ENCODE peak calls at places on chromosomes 6 and 20, in five cellular contexts. One of them, this sample, is unnamed.

GRCh38 chr6:79824231-79824630 is 123.1 kb downstream of the ELOVL4 start:
- DNase-seq in GM13977: no peak
- DNase-seq in tibial artery: no peak
- DNase-seq in HL-60: no peak
- DNase-seq in CD8-positive, alpha-beta T cell: no peak
- DNase-seq in this sample: peak; percentile 12

GRCh38 chr20:1163653-1164052 is 21.1 kb downstream of the TMEM74B start:
- DNase-seq in tibial artery: no peak
- DNase-seq in HL-60: no peak
- DNase-seq in CD8-positive, alpha-beta T cell: no peak
- DNase-seq in GM13977: no peak
- DNase-seq in this sample: no peak

GRCh38 chr6:27547157-27548075 is 74.5 kb upstream of the ZNF184 start:
- DNase-seq in HL-60: no peak
- DNase-seq in CD8-positive, alpha-beta T cell: no peak
- DNase-seq in GM13977: peak; percentile 29
- DNase-seq in tibial artery: no peak
- DNase-seq in this sample: peak; percentile 71

GRCh38 chr6:15033850-15034203 is 212.0 kb upstream of the JARID2 start:
- DNase-seq in HL-60: no peak
- DNase-seq in CD8-positive, alpha-beta T cell: no peak
- DNase-seq in tibial artery: no peak
- DNase-seq in GM13977: no peak
- DNase-seq in this sample: no peak

GRCh38 chr20:60727425-60727824 is 524.6 kb upstream of the CDH4 start:
- DNase-seq in GM13977: no peak
- DNase-seq in tibial artery: no peak
- DNase-seq in CD8-positive, alpha-beta T cell: no peak
- DNase-seq in HL-60: no peak
- DNase-seq in this sample: peak; percentile 11

GRCh38 chr6:9208956-9209355 is 773.6 kb upstream of the SLC35B3 start:
- DNase-seq in tibial artery: no peak
- DNase-seq in CD8-positive, alpha-beta T cell: no peak
- DNase-seq in GM13977: no peak
- DNase-seq in HL-60: no peak
- DNase-seq in this sample: no peak

GRCh38 chr6:56491606-56492328 is 150.9 kb downstream of the DST start:
- DNase-seq in tibial artery: no peak
- DNase-seq in GM13977: no peak
- DNase-seq in CD8-positive, alpha-beta T cell: no peak
- DNase-seq in HL-60: no peak
- DNase-seq in this sample: peak; percentile 9

GRCh38 chr6:137866914-137867684 is at the start of gene TNFAIP3:
- DNase-seq in CD8-positive, alpha-beta T cell: peak; percentile 95
- DNase-seq in tibial artery: peak; percentile 96
- DNase-seq in HL-60: peak; percentile 87
- DNase-seq in GM13977: peak; percentile 94
- DNase-seq in this sample: peak; percentile 95

GRCh38 chr6:64505312-64505711 is 869.7 kb downstream of the PHF3 start:
- DNase-seq in GM13977: peak; percentile 27
- DNase-seq in CD8-positive, alpha-beta T cell: no peak
- DNase-seq in tibial artery: no peak
- DNase-seq in HL-60: no peak
- DNase-seq in this sample: no peak

GRCh38 chr6:114039835-114040234 is 68.9 kb upstream of the HDAC2 start:
- DNase-seq in HL-60: peak; percentile 7
- DNase-seq in GM13977: no peak
- DNase-seq in CD8-positive, alpha-beta T cell: no peak
- DNase-seq in tibial artery: no peak
- DNase-seq in this sample: no peak

GRCh38 chr20:61966492-61967244 is 99.0 kb downstream of the TAF4 start:
- DNase-seq in GM13977: no peak
- DNase-seq in HL-60: no peak
- DNase-seq in tibial artery: no peak
- DNase-seq in CD8-positive, alpha-beta T cell: no peak
- DNase-seq in this sample: no peak

GRCh38 chr20:21125072-21125848 is 622 bp upstream of the KIZ start:
- DNase-seq in tibial artery: no peak
- DNase-seq in CD8-positive, alpha-beta T cell: no peak
- DNase-seq in HL-60: no peak
- DNase-seq in GM13977: peak; percentile 23
- DNase-seq in this sample: peak; percentile 46

GRCh38 chr6:12490904-12491571 is 200.9 kb downstream of the EDN1 start:
- DNase-seq in GM13977: no peak
- DNase-seq in tibial artery: no peak
- DNase-seq in HL-60: no peak
- DNase-seq in CD8-positive, alpha-beta T cell: no peak
- DNase-seq in this sample: peak; percentile 77

GRCh38 chr6:56359201-56359899 is 112.0 kb upstream of the COL21A1 start:
- DNase-seq in tibial artery: peak; percentile 71
- DNase-seq in CD8-positive, alpha-beta T cell: peak; percentile 49
- DNase-seq in GM13977: peak; percentile 52
- DNase-seq in HL-60: no peak
- DNase-seq in this sample: peak; percentile 60

GRCh38 chr6:52362443-52363221 is 681 bp downstream of the PAQR8 start:
- DNase-seq in CD8-positive, alpha-beta T cell: peak; percentile 56
- DNase-seq in tibial artery: peak; percentile 69
- DNase-seq in GM13977: peak; percentile 68
- DNase-seq in HL-60: peak; percentile 38
- DNase-seq in this sample: peak; percentile 16

GRCh38 chr20:41175201-41175651 is 37.9 kb downstream of the PLCG1 start:
- DNase-seq in CD8-positive, alpha-beta T cell: no peak
- DNase-seq in GM13977: no peak
- DNase-seq in tibial artery: peak; percentile 43
- DNase-seq in HL-60: no peak
- DNase-seq in this sample: no peak

GRCh38 chr6:56827908-56828649 is 126.8 kb upstream of the BEND6 start:
- DNase-seq in HL-60: no peak
- DNase-seq in tibial artery: no peak
- DNase-seq in GM13977: no peak
- DNase-seq in CD8-positive, alpha-beta T cell: no peak
- DNase-seq in this sample: no peak

GRCh38 chr6:55456016-55456415 is 123.0 kb downstream of the HMGCLL1 start:
- DNase-seq in CD8-positive, alpha-beta T cell: no peak
- DNase-seq in tibial artery: no peak
- DNase-seq in HL-60: no peak
- DNase-seq in GM13977: no peak
- DNase-seq in this sample: no peak

GRCh38 chr6:152096863-152097496 is 289.5 kb downstream of the ESR1 start:
- DNase-seq in tibial artery: no peak
- DNase-seq in HL-60: no peak
- DNase-seq in CD8-positive, alpha-beta T cell: no peak
- DNase-seq in GM13977: no peak
- DNase-seq in this sample: peak; percentile 75

GRCh38 chr6:32627831-32628230 is 9.4 kb upstream of the HLA-DQA1 start:
- DNase-seq in HL-60: no peak
- DNase-seq in GM13977: no peak
- DNase-seq in CD8-positive, alpha-beta T cell: peak; percentile 25
- DNase-seq in tibial artery: no peak
- DNase-seq in this sample: peak; percentile 6

GRCh38 chr6:121584591-121585369 is 149.3 kb downstream of the GJA1 start:
- DNase-seq in HL-60: no peak
- DNase-seq in CD8-positive, alpha-beta T cell: no peak
- DNase-seq in GM13977: no peak
- DNase-seq in tibial artery: no peak
- DNase-seq in this sample: no peak

GRCh38 chr6:81105998-81106397 is 646.5 kb downstream of the TENT5A start:
- DNase-seq in tibial artery: no peak
- DNase-seq in GM13977: no peak
- DNase-seq in CD8-positive, alpha-beta T cell: no peak
- DNase-seq in HL-60: no peak
- DNase-seq in this sample: no peak
- TF ChIP-seq CTCF in tibial artery: no peak
- TF ChIP-seq CTCF in GM13977: no peak
- TF ChIP-seq CTCF in CD8-positive, alpha-beta T cell: no peak
- TF ChIP-seq CTCF in HL-60: no peak
- TF ChIP-seq CTCF in this sample: no peak

GRCh38 chr6:102742033-102742432 is 1348.5 kb downstream of the GRIK2 start:
- DNase-seq in CD8-positive, alpha-beta T cell: no peak
- DNase-seq in tibial artery: no peak
- DNase-seq in HL-60: no peak
- DNase-seq in GM13977: no peak
- DNase-seq in this sample: no peak

GRCh38 chr6:102732908-102733307 is 1339.4 kb downstream of the GRIK2 start:
- DNase-seq in CD8-positive, alpha-beta T cell: no peak
- DNase-seq in HL-60: no peak
- DNase-seq in tibial artery: no peak
- DNase-seq in GM13977: no peak
- DNase-seq in this sample: peak; percentile 1

DNA sequence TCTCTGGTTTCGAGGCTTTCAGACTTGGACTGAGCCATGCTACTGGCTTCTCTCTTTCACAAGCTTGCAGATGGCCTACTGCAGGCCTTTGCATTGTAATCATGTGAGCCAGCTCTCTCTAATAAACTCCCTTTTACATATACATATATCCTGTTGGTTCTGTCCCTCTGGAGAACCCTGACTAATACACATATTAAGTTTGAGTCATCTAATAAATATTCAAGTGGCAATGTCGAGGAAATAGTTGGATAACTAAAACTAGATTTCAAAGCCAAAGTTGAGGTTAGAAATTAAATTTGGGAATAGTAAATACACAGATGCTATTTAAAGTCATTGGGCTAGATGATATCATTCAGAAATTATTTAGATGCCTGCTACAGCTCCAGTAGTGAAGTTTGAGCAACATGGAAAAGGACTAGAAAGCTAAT is 1343.4 kb downstream of the GRIK2 start:
- DNase-seq in GM13977: no peak
- DNase-seq in HL-60: no peak
- DNase-seq in CD8-positive, alpha-beta T cell: no peak
- DNase-seq in tibial artery: no peak
- DNase-seq in this sample: no peak
- TF ChIP-seq CTCF in GM13977: no peak
- TF ChIP-seq CTCF in HL-60: no peak
- TF ChIP-seq CTCF in CD8-positive, alpha-beta T cell: no peak
- TF ChIP-seq CTCF in tibial artery: no peak
- TF ChIP-seq CTCF in this sample: no peak

GRCh38 chr20:6384956-6385355 is 262.1 kb upstream of the FERMT1 start:
- DNase-seq in CD8-positive, alpha-beta T cell: no peak
- DNase-seq in tibial artery: no peak
- DNase-seq in HL-60: no peak
- DNase-seq in GM13977: no peak
- DNase-seq in this sample: no peak

GRCh38 chr20:6384368-6384767 is 261.5 kb upstream of the FERMT1 start:
- DNase-seq in GM13977: no peak
- DNase-seq in HL-60: no peak
- DNase-seq in CD8-positive, alpha-beta T cell: no peak
- DNase-seq in tibial artery: no peak
- DNase-seq in this sample: no peak

GRCh38 chr20:6381887-6382286 is 259.1 kb upstream of the FERMT1 start:
- DNase-seq in CD8-positive, alpha-beta T cell: no peak
- DNase-seq in HL-60: no peak
- DNase-seq in GM13977: no peak
- DNase-seq in tibial artery: no peak
- DNase-seq in this sample: peak; percentile 8
- TF ChIP-seq CTCF in CD8-positive, alpha-beta T cell: no peak
- TF ChIP-seq CTCF in HL-60: no peak
- TF ChIP-seq CTCF in GM13977: no peak
- TF ChIP-seq CTCF in tibial artery: no peak
- TF ChIP-seq CTCF in this sample: peak; percentile 70

GRCh38 chr6:38938741-38939140 is 109.8 kb upstream of the GLP1R start:
- DNase-seq in tibial artery: no peak
- DNase-seq in HL-60: no peak
- DNase-seq in CD8-positive, alpha-beta T cell: no peak
- DNase-seq in GM13977: no peak
- DNase-seq in this sample: no peak

GRCh38 chr6:38937839-38938613 is 110.6 kb upstream of the GLP1R start:
- DNase-seq in GM13977: no peak
- DNase-seq in CD8-positive, alpha-beta T cell: no peak
- DNase-seq in HL-60: no peak
- DNase-seq in tibial artery: no peak
- DNase-seq in this sample: no peak

GRCh38 chr6:38942442-38942841 is 106.1 kb upstream of the GLP1R start:
- DNase-seq in CD8-positive, alpha-beta T cell: no peak
- DNase-seq in HL-60: no peak
- DNase-seq in GM13977: no peak
- DNase-seq in tibial artery: no peak
- DNase-seq in this sample: no peak

GRCh38 chr6:38944655-38945279 is 103.8 kb upstream of the GLP1R start:
- DNase-seq in HL-60: no peak
- DNase-seq in tibial artery: no peak
- DNase-seq in CD8-positive, alpha-beta T cell: no peak
- DNase-seq in GM13977: no peak
- DNase-seq in this sample: no peak

GRCh38 chr6:38943964-38944363 is 104.6 kb upstream of the GLP1R start:
- DNase-seq in CD8-positive, alpha-beta T cell: no peak
- DNase-seq in HL-60: no peak
- DNase-seq in tibial artery: no peak
- DNase-seq in GM13977: no peak
- DNase-seq in this sample: no peak
- TF ChIP-seq CTCF in CD8-positive, alpha-beta T cell: no peak
- TF ChIP-seq CTCF in HL-60: no peak
- TF ChIP-seq CTCF in tibial artery: no peak
- TF ChIP-seq CTCF in GM13977: peak; percentile 7
- TF ChIP-seq CTCF in this sample: peak; percentile 12

GRCh38 chr6:143486752-143487151 is 24.8 kb downstream of the FUCA2 start:
- DNase-seq in tibial artery: no peak
- DNase-seq in HL-60: no peak
- DNase-seq in GM13977: no peak
- DNase-seq in CD8-positive, alpha-beta T cell: no peak
- DNase-seq in this sample: no peak
- TF ChIP-seq CTCF in tibial artery: no peak
- TF ChIP-seq CTCF in HL-60: no peak
- TF ChIP-seq CTCF in GM13977: no peak
- TF ChIP-seq CTCF in CD8-positive, alpha-beta T cell: no peak
- TF ChIP-seq CTCF in this sample: no peak

GRCh38 chr20:31693402-31693801 is 29.3 kb downstream of the BCL2L1 start:
- DNase-seq in GM13977: no peak
- DNase-seq in HL-60: no peak
- DNase-seq in CD8-positive, alpha-beta T cell: no peak
- DNase-seq in tibial artery: no peak
- DNase-seq in this sample: no peak
- TF ChIP-seq CTCF in GM13977: no peak
- TF ChIP-seq CTCF in HL-60: no peak
- TF ChIP-seq CTCF in CD8-positive, alpha-beta T cell: no peak
- TF ChIP-seq CTCF in tibial artery: no peak
- TF ChIP-seq CTCF in this sample: no peak

DNA sequence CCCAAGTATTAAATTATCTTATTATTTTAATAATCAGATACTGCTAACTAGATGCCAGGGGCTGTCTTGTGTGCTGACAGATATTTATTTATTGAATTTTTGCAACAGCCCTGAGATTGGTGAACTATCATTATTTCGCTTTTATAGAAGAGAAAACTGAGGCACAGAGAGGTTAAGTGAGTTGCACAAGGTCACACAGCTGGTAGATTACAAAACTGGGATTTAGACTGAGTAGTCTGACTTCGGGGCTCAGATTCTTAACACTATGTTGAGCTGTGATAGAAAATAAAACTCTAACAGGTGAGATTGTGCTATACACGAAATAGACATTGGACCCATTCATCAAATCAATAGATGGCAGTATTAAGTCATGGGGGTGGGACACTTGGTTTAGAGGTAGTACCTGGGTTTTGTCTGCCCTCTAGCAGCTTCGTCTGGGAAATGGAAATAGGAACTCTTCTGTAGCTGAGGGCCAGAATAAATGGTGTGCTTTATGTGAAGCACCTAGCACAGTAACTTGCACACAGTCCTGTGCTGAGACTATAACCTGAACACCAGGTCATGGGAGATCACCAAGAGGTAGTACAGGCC is 113.4 kb downstream of the B3GAT2 start:
- DNase-seq in tibial artery: no peak
- DNase-seq in HL-60: no peak
- DNase-seq in GM13977: no peak
- DNase-seq in CD8-positive, alpha-beta T cell: no peak
- DNase-seq in this sample: no peak
- TF ChIP-seq CTCF in tibial artery: no peak
- TF ChIP-seq CTCF in HL-60: no peak
- TF ChIP-seq CTCF in GM13977: no peak
- TF ChIP-seq CTCF in CD8-positive, alpha-beta T cell: no peak
- TF ChIP-seq CTCF in this sample: no peak